ENCODE peak calls at places on chromosomes 5 and 9, in six cellular contexts. One of them, this sample, is unnamed.

GRCh38 chr5:62326702-62327101 is 20.7 kb downstream of the KIF2A start:
- DNase-seq in mesenchymal stem cell: no peak
- DNase-seq in neuronal stem cell: no peak
- DNase-seq in H1: no peak
- DNase-seq in IMR-90: no peak
- DNase-seq in trophoblast cell: no peak
- DNase-seq in this sample: no peak

GRCh38 chr9:111348821-111349271 is 18.8 kb upstream of the OR2K2 start:
- DNase-seq in H1: no peak
- DNase-seq in IMR-90: peak
- DNase-seq in mesenchymal stem cell: no peak
- DNase-seq in trophoblast cell: no peak
- DNase-seq in neuronal stem cell: no peak
- DNase-seq in this sample: no peak

GRCh38 chr5:152072076-152072475 is 147.4 kb upstream of the GLRA1 start:
- DNase-seq in H1: no peak
- DNase-seq in IMR-90: no peak
- DNase-seq in neuronal stem cell: no peak
- DNase-seq in trophoblast cell: no peak
- DNase-seq in mesenchymal stem cell: no peak
- DNase-seq in this sample: no peak

GRCh38 chr9:91177081-91177480 is 184.6 kb downstream of the AUH start:
- DNase-seq in IMR-90: no peak
- DNase-seq in neuronal stem cell: no peak
- DNase-seq in trophoblast cell: no peak
- DNase-seq in mesenchymal stem cell: no peak
- DNase-seq in H1: no peak
- DNase-seq in this sample: no peak

GRCh38 chr5:128052764-128053163 is 30.8 kb upstream of the SLC12A2 start:
- DNase-seq in mesenchymal stem cell: no peak
- DNase-seq in trophoblast cell: no peak
- DNase-seq in neuronal stem cell: no peak
- DNase-seq in IMR-90: peak
- DNase-seq in H1: no peak
- DNase-seq in this sample: no peak

GRCh38 chr5:2071562-2071961 is 188.8 kb upstream of the IRX4 start:
- DNase-seq in IMR-90: no peak
- DNase-seq in trophoblast cell: no peak
- DNase-seq in mesenchymal stem cell: no peak
- DNase-seq in neuronal stem cell: no peak
- DNase-seq in H1: no peak
- DNase-seq in this sample: no peak

GRCh38 chr5:142014911-142015584 is 2.2 kb upstream of the GNPDA1 start:
- DNase-seq in trophoblast cell: peak
- DNase-seq in H1: peak
- DNase-seq in IMR-90: peak
- DNase-seq in neuronal stem cell: no peak
- DNase-seq in mesenchymal stem cell: peak
- DNase-seq in this sample: no peak

GRCh38 chr5:148268556-148268955 is at the start of gene SPINK13:
- DNase-seq in IMR-90: peak
- DNase-seq in H1: no peak
- DNase-seq in trophoblast cell: peak
- DNase-seq in mesenchymal stem cell: peak
- DNase-seq in neuronal stem cell: no peak
- DNase-seq in this sample: no peak

GRCh38 chr9:116027096-116027495 is 126.5 kb upstream of the PAPPA start:
- DNase-seq in mesenchymal stem cell: peak
- DNase-seq in IMR-90: peak
- DNase-seq in neuronal stem cell: no peak
- DNase-seq in H1: no peak
- DNase-seq in trophoblast cell: no peak
- DNase-seq in this sample: no peak
- H3K14ac ChIP-seq in mesenchymal stem cell: no peak
- H3K14ac ChIP-seq in IMR-90: peak
- H3K14ac ChIP-seq in neuronal stem cell: no peak
- H3K14ac ChIP-seq in H1: no peak
- H3K14ac ChIP-seq in trophoblast cell: no peak
- H3K14ac ChIP-seq in this sample: no peak

DNA sequence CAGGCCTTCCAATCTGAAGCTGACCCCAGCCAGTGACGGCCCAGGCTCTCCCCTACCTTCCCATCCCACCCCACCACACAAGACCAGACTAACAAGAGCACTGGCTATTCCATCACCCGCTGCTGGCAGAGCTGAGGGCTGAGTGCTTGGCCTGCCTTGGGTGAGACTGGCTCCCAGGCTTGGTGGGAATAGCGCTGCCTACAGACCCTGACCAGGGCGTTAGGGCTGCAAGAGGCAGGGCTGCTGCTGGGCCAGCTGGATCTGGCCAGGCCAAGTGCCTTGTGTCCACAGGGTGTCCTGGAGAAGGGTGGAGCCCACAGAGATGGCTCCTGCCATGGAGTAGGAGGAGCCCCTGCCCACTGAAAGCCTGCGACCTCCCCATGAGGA is 31.6 kb upstream of the ANGPTL2 start:
- DNase-seq in H1: peak
- DNase-seq in neuronal stem cell: no peak
- DNase-seq in mesenchymal stem cell: no peak
- DNase-seq in IMR-90: no peak
- DNase-seq in trophoblast cell: no peak
- DNase-seq in this sample: peak
- H3K27ac ChIP-seq in H1: no peak
- H3K27ac ChIP-seq in neuronal stem cell: no peak
- H3K27ac ChIP-seq in mesenchymal stem cell: no peak
- H3K27ac ChIP-seq in IMR-90: no peak
- H3K27ac ChIP-seq in trophoblast cell: no peak
- H3K27ac ChIP-seq in this sample: no peak

GRCh38 chr9:114247086-114247485 is 75.8 kb upstream of the ORM1 start:
- DNase-seq in H1: no peak
- DNase-seq in trophoblast cell: no peak
- DNase-seq in IMR-90: no peak
- DNase-seq in neuronal stem cell: no peak
- DNase-seq in mesenchymal stem cell: no peak
- DNase-seq in this sample: no peak
- H3K14ac ChIP-seq in H1: no peak
- H3K14ac ChIP-seq in trophoblast cell: no peak
- H3K14ac ChIP-seq in IMR-90: no peak
- H3K14ac ChIP-seq in neuronal stem cell: no peak
- H3K14ac ChIP-seq in mesenchymal stem cell: no peak
- H3K14ac ChIP-seq in this sample: no peak

DNA sequence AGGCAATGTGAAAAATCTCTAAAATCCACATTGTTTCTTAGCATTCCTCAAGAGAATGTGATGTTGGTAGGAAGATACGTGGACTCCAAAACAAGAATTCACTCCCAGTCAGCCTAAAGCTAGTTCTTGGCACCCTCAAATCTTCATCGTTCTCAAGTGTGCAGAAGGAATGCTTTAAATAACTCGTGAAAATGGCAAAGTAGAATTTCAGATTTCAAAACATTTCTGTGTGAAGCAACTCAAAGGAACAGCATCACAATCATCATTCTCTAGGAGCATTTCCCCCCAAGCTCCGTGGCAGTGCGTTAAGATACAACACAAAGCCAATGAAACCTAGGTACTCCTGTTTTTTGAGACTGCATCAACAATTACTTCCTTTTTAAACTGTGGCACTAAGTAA is 185.1 kb upstream of the DMAC1 start:
- DNase-seq in neuronal stem cell: no peak
- DNase-seq in IMR-90: no peak
- DNase-seq in mesenchymal stem cell: no peak
- DNase-seq in trophoblast cell: no peak
- DNase-seq in H1: no peak
- DNase-seq in this sample: no peak
- H3K27ac ChIP-seq in neuronal stem cell: no peak
- H3K27ac ChIP-seq in IMR-90: no peak
- H3K27ac ChIP-seq in mesenchymal stem cell: no peak
- H3K27ac ChIP-seq in trophoblast cell: no peak
- H3K27ac ChIP-seq in H1: no peak
- H3K27ac ChIP-seq in this sample: no peak

GRCh38 chr5:92850886-92851285 is 730.1 kb downstream of the NR2F1-AS1 start:
- DNase-seq in neuronal stem cell: no peak
- DNase-seq in IMR-90: peak
- DNase-seq in trophoblast cell: no peak
- DNase-seq in H1: no peak
- DNase-seq in mesenchymal stem cell: no peak
- DNase-seq in this sample: no peak

GRCh38 chr5:92849798-92850197 is 731.2 kb downstream of the NR2F1-AS1 start:
- DNase-seq in trophoblast cell: no peak
- DNase-seq in mesenchymal stem cell: no peak
- DNase-seq in H1: no peak
- DNase-seq in neuronal stem cell: no peak
- DNase-seq in IMR-90: no peak
- DNase-seq in this sample: no peak
- H3K14ac ChIP-seq in trophoblast cell: no peak
- H3K14ac ChIP-seq in mesenchymal stem cell: no peak
- H3K14ac ChIP-seq in H1: no peak
- H3K14ac ChIP-seq in neuronal stem cell: no peak
- H3K14ac ChIP-seq in IMR-90: no peak
- H3K14ac ChIP-seq in this sample: no peak

DNA sequence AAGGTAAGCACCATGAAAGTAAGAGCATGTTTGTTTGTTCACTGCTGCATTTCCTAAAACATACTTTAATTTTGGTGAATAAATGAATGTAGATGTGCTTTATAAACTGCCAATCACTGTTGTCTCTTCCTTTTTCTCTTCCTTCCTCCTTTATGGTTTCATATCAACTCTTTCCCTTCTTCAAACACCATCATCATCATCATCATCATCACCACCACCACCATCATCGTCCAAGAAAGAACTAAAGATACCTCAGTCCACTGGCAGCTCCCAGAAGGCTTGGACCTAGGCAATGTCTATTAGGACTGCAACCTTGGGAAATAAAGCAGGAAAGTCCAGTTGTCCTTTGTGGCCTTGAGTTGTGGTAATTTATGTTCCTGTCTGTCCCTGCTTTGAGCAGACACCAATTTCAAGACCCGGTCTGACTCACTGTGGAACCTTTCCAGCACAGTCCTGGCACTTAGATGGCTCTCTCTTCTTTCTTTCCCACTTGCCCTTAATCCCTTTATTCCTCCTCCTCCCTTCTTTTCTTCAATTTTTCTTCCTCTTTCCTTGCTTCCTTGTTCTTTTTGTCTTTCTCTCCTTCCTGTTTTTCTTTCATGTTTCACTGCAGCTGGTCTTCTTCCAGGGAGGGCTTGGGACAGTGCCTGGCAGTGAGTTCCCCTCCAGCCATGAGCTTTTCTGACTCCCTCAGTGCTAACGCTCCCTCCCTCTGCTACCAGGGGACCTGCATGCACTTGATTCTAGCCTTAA is 99.3 kb downstream of the ANGPTL2 start:
- DNase-seq in neuronal stem cell: no peak
- DNase-seq in IMR-90: no peak
- DNase-seq in trophoblast cell: no peak
- DNase-seq in H1: no peak
- DNase-seq in mesenchymal stem cell: no peak
- DNase-seq in this sample: no peak
- H3K27ac ChIP-seq in neuronal stem cell: no peak
- H3K27ac ChIP-seq in IMR-90: no peak
- H3K27ac ChIP-seq in trophoblast cell: no peak
- H3K27ac ChIP-seq in H1: no peak
- H3K27ac ChIP-seq in mesenchymal stem cell: no peak
- H3K27ac ChIP-seq in this sample: no peak

DNA sequence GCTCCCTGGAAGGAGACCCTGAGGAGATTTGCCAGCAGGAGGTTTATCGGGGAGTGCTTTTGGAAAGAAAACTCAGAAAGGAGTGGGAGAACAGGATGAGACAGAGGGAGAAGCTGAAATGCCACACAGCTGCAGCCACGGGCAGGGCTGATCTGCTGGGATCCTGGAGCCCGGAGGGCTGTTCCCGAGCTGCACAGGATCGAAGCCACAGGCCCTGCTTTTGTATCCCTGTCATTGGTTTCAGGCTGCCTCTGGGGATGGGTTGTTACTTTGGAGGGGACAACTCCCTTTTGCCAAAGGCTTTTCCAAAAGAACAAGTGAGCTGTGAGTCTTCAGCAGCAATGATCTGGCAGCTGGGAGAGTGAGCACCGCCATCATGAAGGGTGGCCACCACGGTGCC is 152.5 kb upstream of the PTCH1 start:
- DNase-seq in trophoblast cell: no peak
- DNase-seq in IMR-90: no peak
- DNase-seq in H1: no peak
- DNase-seq in mesenchymal stem cell: no peak
- DNase-seq in neuronal stem cell: no peak
- DNase-seq in this sample: no peak
- H3K14ac ChIP-seq in trophoblast cell: no peak
- H3K14ac ChIP-seq in IMR-90: no peak
- H3K14ac ChIP-seq in H1: no peak
- H3K14ac ChIP-seq in mesenchymal stem cell: no peak
- H3K14ac ChIP-seq in neuronal stem cell: no peak
- H3K14ac ChIP-seq in this sample: no peak

This sample was measured in H9.